ENCODE peak calls at places on chromosomes 12 and 14, in five cellular contexts. Y is H1, R is HCT116, B is GM12878, N is HepG2. H is an unnamed sample.

GRCh38 chr12:50742776-50743175 is 21.1 kb upstream of the ATF1 start:
- DNase-seq in Y (no peak), R (no peak), B (no peak), N (no peak), H (no peak)

GRCh38 chr14:69532561-69533335 is 41.9 kb downstream of the CCDC177 start:
- DNase-seq in Y (no peak), R (no peak), B (no peak), N (no peak), H (no peak)

GRCh38 chr12:106288510-106289195 is 13.9 kb upstream of the TCP11L2 start:
- DNase-seq in Y (no peak), R (peak; percentile 76), B (no peak), N (peak; percentile 91), H (peak; percentile 32)

GRCh38 chr14:76844223-76844622 is 18.0 kb downstream of the LRRC74A start:
- DNase-seq in Y (no peak), R (peak; percentile 47), B (no peak), N (no peak), H (peak; percentile 23)

GRCh38 chr12:30888241-30888640 is 38.3 kb upstream of the TSPAN11 start:
- DNase-seq in Y (no peak), R (no peak), B (no peak), N (no peak), H (no peak)

GRCh38 chr12:89947437-89948265 is 239.0 kb upstream of the ATP2B1 start:
- DNase-seq in Y (no peak), R (no peak), B (no peak), N (no peak), H (no peak)

GRCh38 chr12:124418791-124419190 is 123.9 kb downstream of the RFLNA start:
- DNase-seq in Y (no peak), R (no peak), B (no peak), N (no peak), H (no peak)

GRCh38 chr12:58249610-58250009 is 308.2 kb downstream of the ATP23 start:
- DNase-seq in Y (no peak), R (no peak), B (no peak), N (no peak), H (no peak)

GRCh38 chr12:105214141-105214540 is 21.8 kb downstream of the APPL2 start:
- DNase-seq in Y (no peak), R (no peak), B (no peak), N (no peak), H (no peak)

GRCh38 chr14:23559010-23559920 is 3.2 kb downstream of the THTPA start:
- DNase-seq in Y (no peak), R (no peak), B (no peak), N (peak; percentile 72), H (peak; percentile 74)

GRCh38 chr12:12909228-12909994 is 18.0 kb downstream of the GPRC5A start:
- DNase-seq in Y (no peak), R (no peak), B (no peak), N (no peak), H (no peak)

GRCh38 chr12:69015831-69016230 is 82.9 kb upstream of the CPM start:
- DNase-seq in Y (no peak), R (no peak), B (no peak), N (no peak), H (no peak)

GRCh38 chr14:35808076-35808657 is 928 bp downstream of the RALGAPA1 start:
- DNase-seq in Y (no peak), R (no peak), B (no peak), N (no peak), H (peak; percentile 32)

GRCh38 chr12:43370299-43370698 is 181.7 kb downstream of the ADAMTS20 start:
- DNase-seq in Y (no peak), R (peak; percentile 76), B (no peak), N (peak; percentile 13), H (no peak)

GRCh38 chr12:119179335-119180021 is 747 bp downstream of the HSPB8 start:
- DNase-seq in Y (no peak), R (peak; percentile 57), B (no peak), N (peak; percentile 67), H (peak; percentile 42)

GRCh38 chr12:31119531-31120211 is 46.0 kb downstream of the DDX11 start:
- DNase-seq in Y (no peak), R (no peak), B (no peak), N (no peak), H (no peak)

GRCh38 chr14:28412076-28412475 is 354.5 kb upstream of the FOXG1 start:
- DNase-seq in Y (no peak), R (no peak), B (no peak), N (no peak), H (no peak)

DNA sequence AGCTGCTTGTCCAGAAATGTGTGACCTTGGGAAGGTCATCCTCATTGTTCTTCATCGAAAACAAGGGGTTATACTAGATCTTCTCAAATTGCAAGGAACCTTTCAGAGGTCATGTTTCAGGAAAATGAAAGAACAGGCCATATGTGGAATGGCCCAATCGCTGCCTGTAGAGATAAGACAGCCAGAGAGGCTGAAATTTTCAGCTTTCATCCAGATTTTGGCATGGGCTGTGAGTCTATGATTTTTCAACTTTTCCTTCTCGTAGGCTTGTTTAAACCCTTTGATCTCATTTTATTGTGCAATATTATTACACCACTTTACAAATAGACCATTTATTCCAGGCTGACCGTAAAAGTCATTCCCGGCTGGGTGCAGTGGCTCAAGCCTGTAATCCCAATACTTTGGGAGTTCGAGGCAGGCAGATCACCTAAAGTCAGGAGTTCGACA is 17.1 kb upstream of the ATXN2 start:
- DNase-seq in Y (no peak), R (no peak), B (no peak), N (peak; percentile 67), H (no peak)
- TF ChIP-seq SRF in Y (no peak), R (no peak), B (no peak), N (peak; percentile 50), H (no peak)

GRCh38 chr12:132986001-132986884 is at the start of gene ZNF26:
- DNase-seq in Y (peak; percentile 83), R (peak; percentile 60), B (peak; percentile 72), N (peak; percentile 90), H (peak; percentile 96)

GRCh38 chr12:132986885-132987225 is 688 bp downstream of the ZNF26 start:
- DNase-seq in Y (no peak), R (no peak), B (no peak), N (peak; percentile 3), H (no peak)
- TF ChIP-seq SRF in Y (no peak), R (no peak), B (no peak), N (no peak), H (no peak)

GRCh38 chr12:47779943-47780504 is 7.0 kb downstream of the SLC48A1 start:
- DNase-seq in Y (no peak), R (no peak), B (no peak), N (no peak), H (no peak)
- TF ChIP-seq SRF in Y (no peak), R (no peak), B (no peak), N (no peak), H (no peak)

DNA sequence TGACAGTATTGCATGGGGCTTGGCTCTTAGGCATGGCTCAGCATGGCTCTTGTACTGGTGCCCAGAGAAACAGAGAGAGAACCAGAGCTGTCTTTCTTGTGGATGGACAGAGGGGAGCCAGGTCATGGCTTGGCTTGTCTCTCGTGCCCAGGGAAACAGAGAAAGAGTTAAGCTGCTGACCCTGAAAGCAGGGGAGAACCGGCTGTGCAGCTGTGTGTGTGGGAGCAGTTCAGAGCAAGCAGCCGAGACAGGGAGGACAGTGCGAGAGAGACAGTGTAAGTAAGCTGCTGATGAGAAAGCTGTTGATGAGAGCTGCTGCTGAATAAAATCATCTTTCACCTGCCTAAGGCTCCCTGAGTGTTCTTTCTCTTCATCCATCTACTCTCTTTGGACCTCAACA is 61.3 kb upstream of the DDHD1 start:
- DNase-seq in Y (no peak), R (no peak), B (no peak), N (no peak), H (no peak)
- TF ChIP-seq SRF in Y (no peak), R (no peak), B (no peak), N (no peak), H (no peak)

DNA sequence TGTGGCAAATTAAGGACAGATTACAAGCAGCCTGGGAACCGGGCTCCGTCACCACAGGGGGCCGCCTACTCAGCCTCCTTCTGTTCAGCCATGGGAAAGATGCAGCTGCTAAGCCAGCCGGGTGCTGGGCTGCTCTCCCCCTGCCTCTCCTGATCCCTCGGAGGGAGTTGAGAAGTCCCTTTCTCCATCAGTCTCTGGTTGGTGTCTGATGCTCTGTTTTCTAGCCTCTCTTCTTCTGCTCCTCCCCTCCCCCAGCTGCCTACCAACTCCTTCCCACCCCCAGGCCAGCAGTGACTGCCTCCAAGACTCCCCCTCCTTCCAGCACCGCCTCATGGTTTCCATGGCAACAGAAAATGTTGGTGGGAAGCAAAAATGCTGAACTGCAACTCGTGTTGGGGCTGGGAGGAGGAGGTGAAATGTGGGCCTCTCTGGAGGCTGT is 486.7 kb downstream of the APAF1 start:
- DNase-seq in Y (peak; percentile 51), R (no peak), B (no peak), N (no peak), H (no peak)
- TF ChIP-seq SRF in Y (no peak), R (no peak), B (no peak), N (no peak), H (no peak)

GRCh38 chr12:130455161-130455560 is 117.5 kb downstream of the PIWIL1 start:
- DNase-seq in Y (no peak), R (no peak), B (no peak), N (no peak), H (no peak)

GRCh38 chr12:130459916-130460315 is 122.2 kb downstream of the PIWIL1 start:
- DNase-seq in Y (no peak), R (no peak), B (no peak), N (no peak), H (no peak)

GRCh38 chr12:130458341-130458740 is 120.7 kb downstream of the PIWIL1 start:
- DNase-seq in Y (no peak), R (no peak), B (no peak), N (no peak), H (no peak)

GRCh38 chr12:130456375-130457199 is 118.9 kb downstream of the PIWIL1 start:
- DNase-seq in Y (no peak), R (no peak), B (no peak), N (no peak), H (no peak)

DNA sequence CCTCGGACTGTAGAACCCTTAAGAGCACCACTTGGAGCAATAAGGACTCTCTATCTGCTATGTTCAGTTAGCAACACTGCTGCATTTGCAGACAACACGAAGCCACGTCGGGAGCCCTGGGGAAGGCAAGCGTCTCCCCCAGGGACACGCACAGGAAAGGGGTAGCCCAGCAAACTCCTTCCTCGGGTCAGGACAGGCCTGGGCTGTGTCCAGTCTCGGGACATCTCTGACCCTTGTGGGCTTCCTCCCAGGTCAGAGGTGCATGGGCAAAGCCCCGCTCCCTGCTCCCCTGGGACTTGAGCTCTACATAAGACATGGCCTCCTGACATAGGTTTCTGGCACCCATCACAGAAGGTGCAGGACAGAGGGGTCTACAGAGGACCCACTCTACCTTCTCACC is 119.5 kb downstream of the PIWIL1 start:
- DNase-seq in Y (no peak), R (no peak), B (no peak), N (no peak), H (peak; percentile 32)
- TF ChIP-seq SRF in Y (no peak), R (no peak), B (no peak), N (no peak), H (no peak)

DNA sequence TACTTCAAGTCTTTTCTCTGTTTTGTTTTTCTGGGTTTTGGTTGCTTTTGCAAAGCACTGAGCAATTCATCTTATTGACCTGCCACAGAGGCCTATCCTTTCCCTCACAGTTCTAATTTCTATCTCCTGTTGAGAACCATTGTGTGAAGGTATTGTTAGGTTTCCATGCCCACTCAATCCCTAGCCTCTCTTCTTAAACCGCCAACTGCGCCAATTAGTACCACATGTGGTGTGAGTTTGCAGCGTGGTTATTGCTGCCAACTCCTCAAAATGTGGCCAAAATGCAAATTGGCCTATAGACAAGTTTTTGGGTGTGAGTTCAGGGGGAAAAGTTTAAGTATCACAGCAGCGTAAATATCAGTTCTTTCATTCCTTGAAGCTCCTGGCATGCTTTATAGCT is 232.6 kb downstream of the FLRT2 start:
- DNase-seq in Y (no peak), R (no peak), B (no peak), N (no peak), H (no peak)
- TF ChIP-seq SRF in Y (no peak), R (no peak), B (no peak), N (no peak), H (no peak)

GRCh38 chr12:98439471-98440164 is 75.8 kb upstream of the TMPO start:
- DNase-seq in Y (no peak), R (no peak), B (no peak), N (no peak), H (no peak)
- TF ChIP-seq SRF in Y (no peak), R (no peak), B (no peak), N (no peak), H (no peak)

H was measured in K562.